ENCODE peak calls at places on chromosomes 6 and 20, in five cellular contexts. I is A549, Y is HepG2, D is K562, V is HCT116. P is an unnamed sample.

GRCh38 chr6:135182993-135183531 is 2.0 kb downstream of the MYB start:
- DNase-seq in I (no peak), Y (no peak), D (peak; percentile 88), V (no peak), P (peak; percentile 88)

GRCh38 chr6:24825130-24825630 is 26.5 kb upstream of the ARMH2 start:
- DNase-seq in I (no peak), Y (no peak), D (no peak), V (no peak), P (no peak)

GRCh38 chr6:44064089-44064947 is 62.9 kb downstream of the MRPL14 start:
- DNase-seq in I (peak; percentile 69), Y (peak; percentile 56), D (peak; percentile 95), V (no peak), P (peak; percentile 81)

GRCh38 chr6:32807020-32807580 is 9.7 kb downstream of the HLA-DOB start:
- DNase-seq in I (no peak), Y (no peak), D (no peak), V (no peak), P (peak; percentile 32)

GRCh38 chr6:113172531-113172966 is 684.6 kb upstream of the MARCKS start:
- DNase-seq in I (no peak), Y (no peak), D (no peak), V (no peak), P (no peak)

GRCh38 chr20:64260239-64260638 is 4.7 kb downstream of the PCMTD2 start:
- DNase-seq in I (no peak), Y (no peak), D (no peak), V (no peak), P (no peak)

GRCh38 chr6:16332175-16332542 is 93.8 kb downstream of the GMPR start:
- DNase-seq in I (peak; percentile 59), Y (peak; percentile 78), D (peak; percentile 92), V (no peak), P (peak; percentile 84)

GRCh38 chr6:6474170-6474920 is 114.2 kb upstream of the LY86 start:
- DNase-seq in I (no peak), Y (no peak), D (no peak), V (no peak), P (no peak)

GRCh38 chr6:7201732-7202541 is 94.2 kb downstream of the RREB1 start:
- DNase-seq in I (no peak), Y (no peak), D (peak; percentile 94), V (no peak), P (peak; percentile 96)

GRCh38 chr6:1604347-1604990 is 5.2 kb upstream of the FOXC1 start:
- DNase-seq in I (no peak), Y (peak; percentile 54), D (peak; percentile 72), V (no peak), P (peak; percentile 82)

GRCh38 chr20:9235518-9235917 is 166.6 kb downstream of the PLCB4 start:
- DNase-seq in I (no peak), Y (no peak), D (no peak), V (no peak), P (no peak)

GRCh38 chr20:57439432-57439831 is 48.2 kb downstream of the RBM38 start:
- DNase-seq in I (no peak), Y (no peak), D (no peak), V (no peak), P (no peak)

GRCh38 chr6:106363401-106364138 is 3.1 kb downstream of the CRYBG1 start:
- DNase-seq in I (no peak), Y (no peak), D (no peak), V (no peak), P (no peak)

GRCh38 chr20:21640556-21640955 is 64.9 kb upstream of the PAX1 start:
- DNase-seq in I (no peak), Y (peak; percentile 44), D (peak; percentile 32), V (peak; percentile 4), P (peak; percentile 18)

GRCh38 chr6:139323511-139324445 is 32.0 kb upstream of the TXLNB start:
- DNase-seq in I (no peak), Y (peak; percentile 7), D (peak; percentile 46), V (no peak), P (peak; percentile 97)

GRCh38 chr20:43375586-43375985 is 82.1 kb upstream of the SRSF6 start:
- DNase-seq in I (no peak), Y (no peak), D (no peak), V (no peak), P (no peak)

GRCh38 chr20:43384321-43384940 is 73.3 kb upstream of the SRSF6 start:
- DNase-seq in I (no peak), Y (no peak), D (no peak), V (no peak), P (no peak)

GRCh38 chr20:43383026-43383795 is 74.5 kb upstream of the SRSF6 start:
- DNase-seq in I (no peak), Y (no peak), D (no peak), V (no peak), P (no peak)

DNA sequence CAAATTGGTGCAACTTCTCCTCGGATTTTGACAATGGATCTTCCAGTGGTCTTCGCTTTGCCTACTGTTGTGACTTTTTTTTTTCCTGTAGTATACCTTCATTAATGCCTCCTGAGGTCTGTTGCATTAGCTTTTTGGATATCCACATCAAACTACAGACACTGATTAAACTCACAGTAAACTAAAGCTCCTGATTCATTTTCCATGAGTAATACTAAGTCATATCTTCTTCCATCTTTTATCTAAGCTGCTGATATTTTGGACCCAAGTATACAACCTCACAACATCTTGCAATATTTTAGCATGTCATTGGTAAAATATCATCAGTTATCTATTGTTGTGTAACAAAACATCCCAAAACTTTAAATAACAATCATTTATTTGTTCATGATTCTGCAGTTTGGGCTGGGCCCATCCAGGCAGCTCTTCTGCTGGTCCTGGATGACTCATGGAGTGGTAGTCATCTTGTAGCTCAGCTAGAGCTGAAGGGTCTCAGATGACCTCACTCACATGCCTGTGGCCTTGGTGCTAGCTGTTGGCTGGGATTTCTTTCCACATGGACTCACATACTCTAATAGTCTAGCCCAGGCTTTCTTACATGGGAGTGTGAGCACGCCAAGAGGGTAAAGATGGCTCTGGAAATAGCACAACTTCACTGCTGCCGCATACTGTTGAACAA is 78.3 kb upstream of the SRSF6 start:
- DNase-seq in I (peak; percentile 36), Y (peak; percentile 27), D (no peak), V (no peak), P (no peak)
- TF ChIP-seq MAX in I (no peak), Y (no peak), D (no peak), V (no peak), P (no peak)

DNA sequence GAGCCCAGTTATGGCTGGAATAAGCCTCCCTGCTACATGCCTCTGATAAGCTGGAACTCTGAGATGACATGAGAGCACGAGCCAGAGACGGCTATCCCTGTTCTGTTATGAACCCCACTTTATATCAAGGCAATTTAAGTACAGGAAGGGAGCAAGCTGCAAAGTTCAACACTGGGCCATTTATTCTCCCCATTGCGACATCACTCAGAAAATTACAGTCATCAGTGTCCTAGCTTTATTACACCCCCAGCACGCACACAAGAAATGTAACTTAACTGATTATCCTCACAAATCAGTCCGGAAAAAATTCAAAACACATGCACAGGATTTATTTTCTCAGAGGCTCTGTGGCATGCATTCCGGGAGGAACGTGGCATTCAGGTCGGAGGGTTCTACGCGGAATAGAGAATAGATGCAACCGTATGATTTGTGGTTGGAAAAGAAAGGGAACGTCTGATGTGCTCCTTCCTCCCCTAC is 125.4 kb upstream of the SLC2A12 start:
- DNase-seq in I (no peak), Y (peak; percentile 56), D (no peak), V (no peak), P (peak; percentile 74)
- TF ChIP-seq MAX in I (no peak), Y (no peak), D (no peak), V (no peak), P (no peak)

GRCh38 chr6:82959385-82959941 is 106.2 kb downstream of the UBE3D start:
- DNase-seq in I (no peak), Y (no peak), D (no peak), V (no peak), P (no peak)
- TF ChIP-seq MAX in I (no peak), Y (no peak), D (no peak), V (no peak), P (no peak)

GRCh38 chr6:40535784-40536380 is 51.3 kb downstream of the LRFN2 start:
- DNase-seq in I (no peak), Y (no peak), D (no peak), V (no peak), P (no peak)
- TF ChIP-seq MAX in I (no peak), Y (no peak), D (no peak), V (no peak), P (no peak)

DNA sequence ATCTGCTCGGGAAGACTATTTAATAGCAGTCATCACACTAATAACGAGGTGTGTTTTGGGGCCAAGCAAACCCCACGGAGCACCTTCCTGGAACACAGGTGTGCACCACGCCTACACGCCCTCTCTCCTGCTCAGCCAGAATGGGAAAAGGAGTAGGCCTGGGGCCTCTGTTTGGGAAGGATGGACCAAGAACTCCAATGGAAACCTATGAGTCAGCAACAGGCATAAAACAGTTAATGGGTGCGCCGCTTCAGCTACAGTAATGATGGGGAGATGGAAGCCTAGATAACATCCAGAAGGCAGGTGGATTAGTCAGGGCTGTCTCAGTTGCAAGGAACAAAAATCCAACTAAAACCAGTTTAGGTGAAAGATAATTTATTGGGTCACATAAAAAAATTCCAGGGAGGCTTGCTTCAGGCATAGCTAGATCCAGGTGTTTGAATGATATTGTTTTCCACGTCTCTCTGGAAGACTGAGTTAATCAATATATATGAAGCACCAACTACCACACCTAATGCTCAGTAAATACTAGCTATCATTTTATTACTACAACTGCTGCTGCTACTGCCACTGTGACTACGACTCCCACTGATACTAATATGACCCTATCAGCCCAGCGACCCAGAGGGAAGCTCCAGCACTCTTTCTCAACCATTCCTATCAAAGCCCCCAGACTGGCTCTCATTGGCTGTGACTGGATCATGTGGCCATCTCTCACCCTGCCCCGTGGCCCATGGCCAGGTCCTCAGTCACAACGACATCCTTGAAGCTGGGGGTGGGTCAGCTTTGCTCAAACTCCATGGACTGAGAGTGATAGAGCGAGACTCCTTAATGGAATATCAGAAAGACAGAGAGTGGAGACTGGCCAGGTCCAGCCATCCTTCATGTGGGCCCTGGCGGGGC is 155.2 kb upstream of the PTPN1 start:
- DNase-seq in I (no peak), Y (no peak), D (peak; percentile 49), V (no peak), P (no peak)
- TF ChIP-seq MAX in I (no peak), Y (no peak), D (peak; percentile 16), V (no peak), P (no peak)

DNA sequence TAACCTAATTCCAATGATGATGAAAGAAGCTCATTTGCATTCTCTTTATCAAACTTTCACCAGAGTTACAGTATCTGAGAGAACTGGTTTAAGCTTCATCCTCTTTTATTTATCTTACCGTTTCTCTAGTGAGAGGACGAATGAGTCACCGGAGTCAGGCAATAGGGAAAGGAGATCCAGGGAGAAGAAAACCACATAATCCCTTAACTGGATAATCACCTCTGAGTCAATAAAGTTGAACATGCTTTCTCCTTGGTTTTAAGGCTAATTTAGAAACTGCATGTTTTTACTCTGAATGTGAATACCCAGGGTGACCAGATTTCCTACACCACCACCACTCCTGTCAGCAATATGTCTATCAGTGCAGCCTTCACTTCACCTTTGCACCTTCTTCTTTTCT is 313.7 kb upstream of the TBX18 start:
- DNase-seq in I (peak; percentile 4), Y (peak; percentile 5), D (peak; percentile 30), V (peak; percentile 26), P (no peak)
- TF ChIP-seq MAX in I (no peak), Y (no peak), D (no peak), V (no peak), P (no peak)